ENCODE peak calls at places on chromosomes 5 and 9, in seven cellular contexts. Q, J, S, B, P, O and I are unnamed samples.

GRCh38 chr5:86866036-86866435 is 248.3 kb downstream of the COX7C start:
- DNase-seq in O (no peak), B (no peak), S (no peak), J (no peak), Q (no peak), P (peak), I (no peak)

GRCh38 chr9:26863074-26863473 is 29.5 kb downstream of the CAAP1 start:
- DNase-seq in J (no peak), S (no peak), B (no peak), Q (no peak), P (no peak), O (no peak), I (no peak)

GRCh38 chr9:134209731-134210311 is 45.5 kb upstream of the RNU6ATAC start:
- DNase-seq in O (no peak), B (no peak), J (no peak), Q (no peak), S (no peak), P (no peak), I (no peak)

GRCh38 chr5:17228833-17229291 is 11.4 kb downstream of the BASP1 start:
- DNase-seq in P (no peak), Q (no peak), B (no peak), J (peak), O (no peak), S (no peak), I (no peak)

GRCh38 chr9:21031818-21032203 is 371 bp upstream of the HACD4 start:
- DNase-seq in P (no peak), J (no peak), Q (no peak), B (no peak), S (no peak), O (no peak), I (no peak)

GRCh38 chr5:130222638-130223037 is 318.4 kb downstream of the CHSY3 start:
- DNase-seq in S (no peak), O (no peak), P (no peak), B (no peak), Q (no peak), J (no peak), I (no peak)

GRCh38 chr9:90432951-90433350 is 209.7 kb downstream of the DIRAS2 start:
- DNase-seq in Q (no peak), S (no peak), B (no peak), P (no peak), J (no peak), O (no peak), I (no peak)

GRCh38 chr9:128203024-128203841 is at the start of gene DNM1:
- DNase-seq in Q (peak), P (peak), J (peak), B (peak), S (peak), O (peak), I (peak)

GRCh38 chr9:34986541-34987047 is 3.0 kb upstream of the DNAJB5 start:
- DNase-seq in O (peak), S (no peak), Q (peak), P (peak), B (no peak), J (no peak), I (peak)

GRCh38 chr5:59609501-59610265 is 283.8 kb downstream of the PDE4D start:
- DNase-seq in J (no peak), Q (no peak), B (no peak), S (no peak), P (no peak), O (no peak), I (no peak)

GRCh38 chr5:131635755-131636479 is 888 bp upstream of the RAPGEF6 start:
- DNase-seq in B (no peak), J (no peak), O (no peak), Q (no peak), S (no peak), P (no peak), I (peak)

GRCh38 chr9:121557581-121558422 is 58.2 kb upstream of the GGTA1 start:
- DNase-seq in B (no peak), S (peak), J (peak), P (peak), O (peak), Q (no peak), I (peak)

GRCh38 chr9:456365-456764 is 241.7 kb downstream of the DOCK8 start:
- DNase-seq in S (peak), P (no peak), B (no peak), Q (no peak), O (no peak), J (no peak), I (no peak)

GRCh38 chr5:87765009-87765408 is 352.3 kb upstream of the CCNH start:
- DNase-seq in S (no peak), Q (no peak), O (no peak), P (no peak), B (no peak), J (no peak), I (peak)

GRCh38 chr5:153678617-153679329 is 188.3 kb downstream of the GRIA1 start:
- DNase-seq in Q (no peak), P (no peak), S (no peak), J (no peak), B (no peak), O (no peak), I (no peak)

GRCh38 chr9:14722391-14723035 is at the start of gene CER1:
- DNase-seq in S (no peak), Q (no peak), O (no peak), B (no peak), P (no peak), J (no peak), I (peak)

GRCh38 chr9:112094948-112095779 is 79.9 kb downstream of the SUSD1 start:
- DNase-seq in B (no peak), O (no peak), J (no peak), P (no peak), S (peak), Q (no peak), I (no peak)

GRCh38 chr9:93111371-93112115 is 15.5 kb downstream of the CARD19 start:
- DNase-seq in O (peak), B (no peak), J (peak), S (no peak), P (no peak), Q (no peak), I (no peak)

GRCh38 chr5:170109059-170110031 is 3.6 kb downstream of the FOXI1 start:
- DNase-seq in Q (no peak), S (no peak), P (no peak), B (no peak), O (peak), J (no peak), I (no peak)

GRCh38 chr5:130514984-130515690 is 610.9 kb downstream of the CHSY3 start:
- DNase-seq in S (no peak), Q (no peak), J (peak), O (no peak), B (no peak), P (no peak), I (no peak)

GRCh38 chr9:134551657-134552348 is 89.8 kb upstream of the COL5A1 start:
- DNase-seq in Q (no peak), O (no peak), S (no peak), J (peak), P (peak), B (no peak), I (no peak)

GRCh38 chr9:102101723-102102122 is 363.3 kb upstream of the GRIN3A start:
- DNase-seq in B (no peak), O (no peak), Q (no peak), P (no peak), S (no peak), J (no peak), I (no peak)

GRCh38 chr5:57675236-57675635 is 192.6 kb upstream of the ACTBL2 start:
- DNase-seq in S (no peak), O (no peak), J (no peak), B (no peak), P (no peak), Q (no peak), I (no peak)

GRCh38 chr9:14344846-14345585 is 31.1 kb upstream of the NFIB start:
- DNase-seq in J (no peak), B (no peak), O (no peak), S (no peak), P (no peak), Q (no peak), I (no peak)

GRCh38 chr9:135032868-135033460 is 54.5 kb upstream of the OLFM1 start:
- DNase-seq in O (peak), S (no peak), J (no peak), Q (no peak), B (no peak), P (no peak), I (no peak)

GRCh38 chr5:119274024-119274766 is 81.6 kb upstream of the TNFAIP8 start:
- DNase-seq in P (no peak), O (no peak), J (peak), B (no peak), S (no peak), Q (no peak), I (no peak)

GRCh38 chr5:81971086-81971693 is 633 bp upstream of the ATG10 start:
- DNase-seq in Q (peak), J (peak), P (peak), S (no peak), O (no peak), B (no peak), I (no peak)

GRCh38 chr5:154723740-154724505 is 31.3 kb upstream of the LARP1 start:
- DNase-seq in O (no peak), Q (no peak), J (no peak), S (no peak), B (no peak), P (no peak), I (no peak)

GRCh38 chr9:71854811-71855210 is 56.2 kb downstream of the ABHD17B start:
- DNase-seq in O (no peak), S (no peak), P (no peak), J (no peak), Q (no peak), B (no peak), I (no peak)

GRCh38 chr5:132227485-132228240 is at the start of gene P4HA2:
- DNase-seq in P (peak), J (peak), Q (peak), B (no peak), O (peak), S (peak), I (peak)

GRCh38 chr5:150778517-150779396 is at the start of gene SMIM3:
- DNase-seq in O (peak), B (no peak), P (peak), J (peak), S (peak), Q (peak), I (peak)

GRCh38 chr5:63959177-63959982 is 2.9 kb downstream of the HTR1A start:
- DNase-seq in J (no peak), P (peak), Q (no peak), O (no peak), B (no peak), S (no peak), I (peak)

GRCh38 chr5:179326176-179326997 is 18.9 kb downstream of the ADAMTS2 start:
- DNase-seq in J (peak), P (no peak), B (no peak), S (no peak), O (no peak), Q (no peak), I (peak)

GRCh38 chr5:158119852-158120708 is 261.1 kb upstream of the CLINT1 start:
- DNase-seq in B (no peak), J (peak), S (no peak), O (no peak), Q (no peak), P (no peak), I (no peak)

GRCh38 chr5:160621503-160621902 is 199.8 kb downstream of the PTTG1 start:
- DNase-seq in O (no peak), P (no peak), S (no peak), B (no peak), J (no peak), Q (no peak), I (no peak)